ENCODE peak calls at places on chromosomes 4 and X, in five cellular contexts. M is A549, E is K562, Z is suprapubic skin, X is esophagus muscularis mucosa. P is an unnamed sample.

GRCh38 chr4:182380701-182381295 is 137.6 kb downstream of the TENM3 start:
- DNase-seq in M (no peak), E (no peak), Z (no peak), X (no peak), P (no peak)

GRCh38 chr4:96003941-96004340 is 164.0 kb downstream of the PDHA2 start:
- DNase-seq in M (no peak), E (no peak), Z (no peak), X (no peak), P (no peak)

GRCh38 chr4:5638316-5638715 is 70.0 kb downstream of the EVC2 start:
- DNase-seq in M (no peak), E (no peak), Z (no peak), X (no peak), P (no peak)

GRCh38 chr4:54484361-54484760 is 173.4 kb upstream of the KIT start:
- DNase-seq in M (no peak), E (no peak), Z (peak), X (no peak), P (no peak)

GRCh38 chr4:87843936-87844335 is 11.2 kb downstream of the MEPE start:
- DNase-seq in M (no peak), E (no peak), Z (no peak), X (no peak), P (no peak)

GRCh38 chr4:183588169-183588675 is 70.8 kb downstream of the RWDD4 start:
- DNase-seq in M (no peak), E (no peak), Z (no peak), X (peak), P (no peak)

GRCh38 chr4:38084984-38085383 is 124.8 kb downstream of the PTTG2 start:
- DNase-seq in M (no peak), E (no peak), Z (no peak), X (no peak), P (no peak)

GRCh38 chr4:54001558-54002365 is 62.6 kb downstream of the CHIC2 start:
- DNase-seq in M (no peak), E (no peak), Z (no peak), X (no peak), P (no peak)

GRCh38 chr4:66071911-66072310 is 401.6 kb upstream of the EPHA5 start:
- DNase-seq in M (no peak), E (no peak), Z (no peak), X (no peak), P (no peak)

GRCh38 chr4:153418114-153418513 is 48.0 kb upstream of the TMEM131L start:
- DNase-seq in M (no peak), E (no peak), Z (no peak), X (no peak), P (no peak)

GRCh38 chr4:72302981-72303704 is 265.9 kb downstream of the ADAMTS3 start:
- DNase-seq in M (peak), E (peak), Z (no peak), X (no peak), P (no peak)

GRCh38 chr4:122665148-122665547 is 44.3 kb upstream of the IL21 start:
- DNase-seq in M (no peak), E (no peak), Z (no peak), X (peak), P (no peak)

GRCh38 chr4:157220026-157220881 is at the start of gene GRIA2:
- DNase-seq in M (peak), E (peak), Z (no peak), X (no peak), P (no peak)

GRCh38 chrX:10360121-10360520 is 203.3 kb downstream of the CLCN4 start:
- DNase-seq in M (no peak), E (no peak), Z (no peak), X (no peak), P (peak)

GRCh38 chrX:117982702-117983392 is 133.8 kb downstream of the KLHL13 start:
- DNase-seq in M (no peak), E (no peak), Z (no peak), X (no peak), P (no peak)

DNA sequence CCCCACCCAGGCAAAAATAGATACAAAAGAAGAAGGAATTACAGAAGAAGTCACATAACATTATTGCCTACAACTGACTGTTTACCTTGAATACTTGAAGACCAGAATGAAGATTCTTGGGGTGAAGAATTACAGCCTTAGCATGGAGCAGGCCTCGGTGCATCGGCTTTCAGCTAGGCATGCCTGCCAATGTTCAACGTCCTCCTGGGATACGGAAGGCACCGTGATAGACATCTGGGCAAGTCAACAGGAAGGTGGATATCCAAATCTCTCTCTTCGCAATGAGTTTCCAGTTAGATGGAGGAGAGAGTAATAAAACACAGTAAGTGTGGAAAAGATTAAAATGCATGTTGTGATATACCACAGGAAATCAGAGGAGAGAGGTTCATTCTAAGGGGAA is 316.1 kb downstream of the TRIML1 start:
- DNase-seq in M (no peak), E (no peak), Z (no peak), X (no peak), P (no peak)
- TF ChIP-seq POLR2A in M (no peak), E (no peak), Z (no peak), X (no peak), P (no peak)

GRCh38 chr4:10593130-10593529 is 91.4 kb downstream of the CLNK start:
- DNase-seq in M (no peak), E (no peak), Z (no peak), X (no peak), P (no peak)
- H3K4me3 ChIP-seq in M (no peak), E (no peak), Z (no peak), X (no peak), P (no peak)

DNA sequence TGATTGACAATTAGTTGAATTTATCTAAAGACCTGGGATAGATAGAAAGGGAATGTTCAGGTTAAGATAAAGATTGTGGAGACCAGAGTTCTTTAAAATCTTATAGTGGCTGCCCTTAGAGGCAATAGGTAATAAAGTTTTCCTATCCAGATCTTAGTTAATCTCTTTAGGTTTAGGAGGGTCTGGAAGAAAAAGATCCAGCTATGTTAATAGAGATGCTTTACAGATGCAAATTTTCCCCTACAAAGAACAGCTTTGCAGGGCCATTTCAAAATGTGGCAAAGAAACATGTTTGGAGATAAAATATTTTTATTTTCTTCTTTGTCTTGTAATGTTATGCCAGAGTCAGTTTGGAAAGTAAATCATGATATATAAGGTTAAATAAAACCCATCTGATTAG is 54.1 kb upstream of the CHIC1 start:
- DNase-seq in M (no peak), E (no peak), Z (no peak), X (no peak), P (no peak)
- TF ChIP-seq EP300 in M (no peak), E (no peak), Z (no peak), X (no peak), P (no peak)

DNA sequence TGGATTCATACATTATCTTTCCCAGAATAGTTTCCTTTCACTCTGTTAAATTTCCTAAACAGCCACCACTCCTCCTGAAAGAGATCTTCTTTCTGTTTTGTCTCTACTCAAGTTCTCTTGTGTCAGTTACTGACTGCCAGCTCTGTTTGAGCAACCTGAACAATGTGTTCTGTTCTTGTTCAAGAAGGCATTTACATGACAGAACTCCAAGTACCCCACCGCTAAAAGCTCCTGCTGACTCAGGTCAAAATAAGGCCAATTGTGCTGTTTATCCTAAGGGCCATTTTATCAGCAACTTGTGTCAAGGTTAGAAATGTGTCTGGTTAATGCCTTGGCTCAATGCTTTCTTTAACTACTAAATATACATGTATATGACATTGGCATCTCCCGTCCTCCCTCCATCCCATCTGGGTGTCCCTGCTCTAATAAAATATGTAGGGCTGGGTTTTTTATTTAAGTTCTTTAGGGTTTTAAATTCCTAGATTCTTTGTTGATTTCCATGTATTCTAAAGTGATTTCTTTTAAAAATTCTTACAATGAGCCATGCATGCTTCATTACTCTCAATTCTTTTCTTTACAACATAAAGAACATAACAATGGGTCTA is 144.3 kb upstream of the PAQR3 start:
- DNase-seq in M (no peak), E (no peak), Z (no peak), X (no peak), P (peak)
- TF ChIP-seq POLR2A in M (no peak), E (no peak), Z (no peak), X (no peak), P (no peak)